ENCODE peak calls at places on chromosomes 4 and X, in five cellular contexts. D, S, V, G and Q are unnamed samples.

GRCh38 chrX:124256981-124257380 is 75.5 kb upstream of the TEX13D start:
- DNase-seq in D (no peak), S (no peak), V (no peak), G (no peak), Q (no peak)

GRCh38 chr4:32340591-32340990 is 1620.4 kb downstream of the PCDH7 start:
- DNase-seq in D (no peak), S (no peak), V (no peak), G (peak; percentile 17), Q (no peak)

GRCh38 chr4:147799986-147800555 is 68.2 kb downstream of the ARHGAP10 start:
- DNase-seq in D (no peak), S (no peak), V (no peak), G (no peak), Q (no peak)

GRCh38 chr4:48779095-48779997 is 733 bp downstream of the FRYL start:
- DNase-seq in D (peak; percentile 40), S (peak; percentile 59), V (peak; percentile 82), G (peak; percentile 73), Q (peak; percentile 79)

GRCh38 chrX:54708404-54708803 is 89.7 kb downstream of the ITIH6 start:
- DNase-seq in D (no peak), S (no peak), V (no peak), G (no peak), Q (no peak)

GRCh38 chr4:101328063-101328602 is 19.2 kb downstream of the PPP3CA start:
- DNase-seq in D (no peak), S (no peak), V (no peak), G (peak; percentile 21), Q (no peak)

GRCh38 chrX:100649550-100650356 is 5.8 kb downstream of the SRPX2 start:
- DNase-seq in D (no peak), S (peak; percentile 59), V (peak; percentile 63), G (no peak), Q (peak; percentile 70)

GRCh38 chrX:8738588-8739189 is 6.8 kb upstream of the ANOS1 start:
- DNase-seq in D (no peak), S (peak; percentile 51), V (no peak), G (peak; percentile 72), Q (peak; percentile 65)

GRCh38 chrX:116395752-116396151 is 40.7 kb upstream of the SLC6A14 start:
- DNase-seq in D (no peak), S (no peak), V (no peak), G (no peak), Q (no peak)

GRCh38 chr4:85760521-85760920 is 285.6 kb downstream of the ARHGAP24 start:
- DNase-seq in D (no peak), S (no peak), V (no peak), G (no peak), Q (no peak)

GRCh38 chrX:153784325-153784967 is 3.6 kb downstream of the SRPK3 start:
- DNase-seq in D (no peak), S (no peak), V (no peak), G (no peak), Q (no peak)

GRCh38 chr4:187294861-187295260 is 571.2 kb upstream of the FAT1 start:
- DNase-seq in D (no peak), S (no peak), V (no peak), G (no peak), Q (peak; percentile 7)

GRCh38 chr4:41865306-41865980 is 69.8 kb upstream of the TMEM33 start:
- DNase-seq in D (peak; percentile 41), S (no peak), V (no peak), G (peak; percentile 69), Q (peak; percentile 37)

GRCh38 chr4:155675709-155676429 is 9.2 kb downstream of the GUCY1A1 start:
- DNase-seq in D (no peak), S (no peak), V (no peak), G (no peak), Q (no peak)

GRCh38 chrX:20388594-20388993 is 121.9 kb upstream of the RPS6KA3 start:
- DNase-seq in D (no peak), S (no peak), V (no peak), G (no peak), Q (no peak)

GRCh38 chrX:97909245-97909644 is 1025.5 kb downstream of the RPA4 start:
- DNase-seq in D (no peak), S (no peak), V (no peak), G (no peak), Q (no peak)

GRCh38 chr4:108891921-108892320 is 129.1 kb upstream of the ETNPPL start:
- DNase-seq in D (no peak), S (no peak), V (no peak), G (no peak), Q (peak; percentile 76)

GRCh38 chrX:116241001-116241400 is 70.5 kb downstream of the AGTR2 start:
- DNase-seq in D (no peak), S (no peak), V (no peak), G (no peak), Q (no peak)

GRCh38 chr4:173505924-173506779 is 23.9 kb downstream of the HAND2 start:
- DNase-seq in D (peak; percentile 77), S (peak; percentile 81), V (no peak), G (peak; percentile 90), Q (peak; percentile 89)

GRCh38 chrX:141405486-141405877 is 163.2 kb upstream of the SPANXC start:
- DNase-seq in D (no peak), S (no peak), V (no peak), G (no peak), Q (no peak)

GRCh38 chrX:109347618-109348017 is 134.3 kb downstream of the GUCY2F start:
- DNase-seq in D (peak; percentile 27), S (no peak), V (no peak), G (peak; percentile 9), Q (peak; percentile 45)

GRCh38 chrX:150547511-150548115 is 20.8 kb upstream of the MTM1 start:
- DNase-seq in D (peak; percentile 63), S (peak; percentile 85), V (peak; percentile 75), G (peak; percentile 64), Q (no peak)

GRCh38 chr4:41573458-41574129 is 35.6 kb downstream of the LIMCH1 start:
- DNase-seq in D (no peak), S (no peak), V (no peak), G (no peak), Q (no peak)

GRCh38 chr4:13312264-13312663 is 171.9 kb downstream of the RAB28 start:
- DNase-seq in D (no peak), S (no peak), V (no peak), G (peak; percentile 10), Q (no peak)

GRCh38 chr4:140136509-140136908 is 17.5 kb downstream of the MAML3 start:
- DNase-seq in D (no peak), S (no peak), V (no peak), G (no peak), Q (no peak)

GRCh38 chrX:48468693-48469691 is 1.1 kb downstream of the SLC38A5 start:
- DNase-seq in D (peak; percentile 36), S (no peak), V (no peak), G (peak; percentile 65), Q (peak; percentile 53)

GRCh38 chrX:82218361-82218760 is 1016.5 kb downstream of the SH3BGRL start:
- DNase-seq in D (no peak), S (no peak), V (no peak), G (peak; percentile 43), Q (peak; percentile 52)

DNA sequence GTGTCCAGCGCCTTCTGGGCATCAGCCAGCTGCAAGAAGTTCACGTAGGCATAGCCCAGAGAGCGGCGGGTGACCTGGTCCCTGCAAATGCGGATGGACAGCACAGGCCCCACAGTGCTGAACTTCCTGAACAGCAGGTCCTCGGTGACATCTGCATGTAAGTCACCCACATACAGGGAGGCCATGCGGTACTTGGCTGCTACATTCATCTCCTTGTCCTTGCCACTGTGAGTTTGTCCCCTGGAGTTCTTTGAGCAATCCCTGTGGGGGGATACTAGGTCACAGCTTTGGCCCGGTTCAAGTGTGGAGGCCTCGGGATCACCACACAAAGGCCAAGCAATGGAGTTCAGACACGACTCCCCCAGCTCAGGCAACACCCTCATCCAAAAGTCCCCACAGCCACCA is 776 bp downstream of the PABPC4L start:
- DNase-seq in D (peak; percentile 28), S (no peak), V (no peak), G (no peak), Q (no peak)
- H3K27ac ChIP-seq in D (no peak overlapping the region), S (peak overlapping the region; percentile 70), V (no peak overlapping the region), G (no peak overlapping the region), Q (peak overlapping the region; percentile 80)

GRCh38 chrX:93422693-93423092 is 250.7 kb downstream of the NAP1L3 start:
- DNase-seq in D (peak; percentile 54), S (peak; percentile 19), V (no peak), G (peak; percentile 70), Q (peak; percentile 69)
- TF ChIP-seq CTCF in D (peak; percentile 83), S (peak; percentile 44), V (no peak), G (peak; percentile 69), Q (peak; percentile 79)

GRCh38 chr4:67721317-67721769 is 20.4 kb upstream of the UBA6 start:
- DNase-seq in D (no peak), S (no peak), V (no peak), G (no peak), Q (no peak)
- H3K4me1 ChIP-seq in D (no peaks in the 10 kb centered on the region), S (no peaks in the 10 kb centered on the region), V (no peaks in the 10 kb centered on the region), G (no peaks in the 10 kb centered on the region), Q (no peaks in the 10 kb centered on the region)

GRCh38 chr4:1051472-1051871 is 40.0 kb downstream of the FGFRL1 start:
- DNase-seq in D (peak; percentile 17), S (no peak), V (no peak), G (no peak), Q (no peak)
- H3K27ac ChIP-seq in D (no peak overlapping the region), S (no peak overlapping the region), V (no peak overlapping the region), G (no peak overlapping the region), Q (no peak overlapping the region)

DNA sequence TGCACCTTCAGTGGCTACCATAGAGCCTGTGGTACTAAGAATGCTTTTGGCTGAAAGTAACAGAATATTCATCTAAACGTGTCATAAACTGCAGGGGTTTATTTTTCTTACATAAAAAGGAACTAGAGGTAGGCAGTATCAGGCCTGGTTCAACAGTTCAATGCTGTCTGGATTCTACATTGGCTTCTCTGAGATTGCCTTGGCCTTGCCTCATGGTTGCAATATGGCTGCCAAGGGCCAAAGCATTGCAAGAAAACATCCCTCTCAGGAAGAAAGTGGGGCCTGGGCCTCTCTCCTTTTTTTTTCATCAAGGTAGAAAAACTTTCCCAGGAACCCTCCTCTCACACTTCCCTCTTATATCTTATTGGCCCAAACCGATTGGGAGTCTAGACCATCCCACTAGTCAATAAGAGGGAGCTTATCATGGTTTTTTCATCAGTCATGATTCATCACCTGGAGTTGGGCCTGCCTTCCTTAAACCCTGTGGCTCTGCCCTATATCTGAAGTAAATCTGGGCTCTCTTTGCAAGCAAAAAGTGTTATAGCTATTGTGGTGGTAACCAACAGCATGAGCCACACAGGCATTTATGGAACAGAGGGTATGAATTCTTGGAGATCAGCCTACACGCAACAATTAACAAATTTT is 1.8 kb upstream of the DOCK11 start:
- DNase-seq in D (no peak), S (no peak), V (no peak), G (no peak), Q (no peak)
- TF ChIP-seq CTCF in D (no peak), S (no peak), V (no peak), G (no peak), Q (no peak)

GRCh38 chr4:8351931-8352367 is 82.4 kb downstream of the HTRA3 start:
- DNase-seq in D (no peak), S (peak; percentile 65), V (no peak), G (no peak), Q (no peak)

GRCh38 chr4:8350841-8351461 is 81.4 kb downstream of the HTRA3 start:
- DNase-seq in D (peak; percentile 26), S (no peak), V (no peak), G (no peak), Q (no peak)

GRCh38 chr4:8349664-8350225 is 80.2 kb downstream of the HTRA3 start:
- DNase-seq in D (peak; percentile 28), S (no peak), V (no peak), G (no peak), Q (no peak)

GRCh38 chr4:8352368-8353157 is 83.0 kb downstream of the HTRA3 start:
- DNase-seq in D (peak; percentile 33), S (peak; percentile 36), V (no peak), G (no peak), Q (no peak)

GRCh38 chr4:8350326-8350725 is 80.8 kb downstream of the HTRA3 start:
- DNase-seq in D (peak; percentile 23), S (no peak), V (no peak), G (no peak), Q (no peak)
- H3K4me1 ChIP-seq in D (no peaks in the 10 kb centered on the region), S (peaks cover 29% of the 10 kb centered on the region), V (peaks cover 13% of the 10 kb centered on the region), G (no peaks in the 10 kb centered on the region), Q (no peaks in the 10 kb centered on the region)